ENCODE peak calls at places on chromosome 15, in eight cellular contexts. P is fibroblast of lung, V is transverse colon, D is neural progenitor cell, Q is upper lobe of left lung, M is ovary, A is PC-3, W is hepatocyte. G is an unnamed sample.

GRCh38 chr15:55695432-55695831 is 47.5 kb downstream of the PRTG start:
- DNase-seq in Q (no peak), P (no peak), W (no peak), V (no peak), A (no peak), D (peak; percentile 58), M (no peak), G (no peak)

GRCh38 chr15:67013696-67014095 is 51.7 kb upstream of the SMAD3 start:
- DNase-seq in D (peak; percentile 75), A (no peak), P (peak; percentile 94), V (no peak), M (no peak), W (no peak), Q (peak; percentile 56), G (peak; percentile 56)

GRCh38 chr15:48785712-48786111 is 25.2 kb downstream of the CEP152 start:
- DNase-seq in V (no peak), M (no peak), P (no peak), W (no peak), D (no peak), Q (no peak), A (no peak), G (no peak)

GRCh38 chr15:53297828-53298227 is 461.6 kb downstream of the WDR72 start:
- DNase-seq in M (no peak), W (no peak), A (no peak), V (no peak), D (no peak), P (no peak), Q (no peak), G (no peak)

GRCh38 chr15:85531083-85531482 is 150.7 kb downstream of the AKAP13 start:
- DNase-seq in A (no peak), M (no peak), Q (no peak), D (no peak), W (no peak), V (no peak), P (peak; percentile 39), G (no peak)

GRCh38 chr15:87618203-87618725 is 638.3 kb downstream of the NTRK3 start:
- DNase-seq in W (no peak), M (no peak), Q (no peak), D (no peak), A (no peak), P (peak; percentile 47), V (no peak), G (no peak)

GRCh38 chr15:48671381-48672022 is 26.0 kb upstream of the FBN1 start:
- DNase-seq in D (no peak), V (no peak), P (peak; percentile 93), Q (no peak), M (no peak), W (no peak), A (peak; percentile 73), G (peak; percentile 88)

GRCh38 chr15:70217246-70218160 is 119.8 kb upstream of the TLE3 start:
- DNase-seq in A (no peak), W (no peak), V (no peak), Q (no peak), D (no peak), M (no peak), P (no peak), G (no peak)

GRCh38 chr15:86300371-86301106 is 220.9 kb downstream of the AGBL1 start:
- DNase-seq in W (no peak), D (no peak), P (peak; percentile 68), Q (no peak), A (peak; percentile 2), V (no peak), M (no peak), G (no peak)

GRCh38 chr15:31482122-31482922 is 155.7 kb downstream of the KLF13 start:
- DNase-seq in W (no peak), V (no peak), M (no peak), D (no peak), A (no peak), Q (peak; percentile 77), P (no peak), G (no peak)

GRCh38 chr15:84598993-84599392 is 1.8 kb upstream of the ZSCAN2 start:
- DNase-seq in P (peak; percentile 55), D (peak; percentile 60), V (peak; percentile 40), A (peak; percentile 62), M (peak; percentile 39), Q (no peak), W (peak; percentile 74), G (peak; percentile 58)

GRCh38 chr15:42194502-42194901 is 13.6 kb downstream of the VPS39 start:
- DNase-seq in P (peak; percentile 29), Q (no peak), D (no peak), V (peak; percentile 15), M (no peak), W (peak; percentile 30), A (peak; percentile 74), G (peak; percentile 59)

GRCh38 chr15:37698679-37699078 is 235.8 kb upstream of the TMCO5A start:
- DNase-seq in W (no peak), D (no peak), V (no peak), P (peak; percentile 10), A (peak; percentile 11), Q (no peak), M (no peak), G (peak; percentile 4)

GRCh38 chr15:76330281-76330680 is 6.3 kb upstream of the ISL2 start:
- DNase-seq in P (peak; percentile 35), Q (no peak), V (peak; percentile 47), D (peak; percentile 76), A (peak; percentile 79), W (no peak), M (no peak), G (no peak)

GRCh38 chr15:40398413-40398873 is 7.2 kb upstream of the IVD start:
- DNase-seq in M (no peak), Q (no peak), P (no peak), V (peak; percentile 41), W (no peak), D (no peak), A (no peak), G (no peak)

GRCh38 chr15:70632981-70633380 is 130.4 kb downstream of the UACA start:
- DNase-seq in M (no peak), V (no peak), D (peak; percentile 79), A (peak; percentile 88), Q (no peak), W (no peak), P (peak; percentile 25), G (no peak)

GRCh38 chr15:80436511-80437307 is 32.5 kb downstream of the ARNT2 start:
- DNase-seq in V (no peak), Q (no peak), P (peak; percentile 82), D (no peak), A (peak; percentile 93), M (no peak), W (peak; percentile 43), G (no peak)

GRCh38 chr15:45471151-45471550 is 51.4 kb downstream of the SLC30A4 start:
- DNase-seq in D (no peak), M (no peak), W (no peak), A (no peak), Q (no peak), P (no peak), V (no peak), G (no peak)

GRCh38 chr15:63329567-63330350 is 51.9 kb downstream of the CA12 start:
- DNase-seq in Q (no peak), W (no peak), V (no peak), D (no peak), M (no peak), A (no peak), P (no peak), G (no peak)

DNA sequence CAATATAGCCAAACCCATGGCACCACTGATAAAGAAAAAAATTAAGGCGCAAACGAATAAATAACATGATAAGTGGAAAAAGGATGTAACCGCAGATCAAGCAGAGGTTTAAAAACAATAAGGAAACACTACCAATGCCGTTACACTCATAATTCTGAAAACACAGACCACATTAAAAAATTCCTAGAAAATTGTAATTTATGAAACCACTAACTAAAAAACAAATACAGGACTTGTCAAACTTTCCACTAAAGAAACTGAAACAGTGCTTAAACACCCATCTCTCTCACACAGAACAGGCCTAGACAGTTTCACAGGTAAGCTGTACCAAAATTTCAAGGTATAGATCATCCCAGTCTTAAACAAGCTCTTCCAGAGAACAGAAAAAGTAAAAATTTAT is 28.4 kb downstream of the PCSK6 start:
- DNase-seq in V (no peak), Q (no peak), P (no peak), D (no peak), A (no peak), W (no peak), M (no peak), G (no peak)
- H3K27ac ChIP-seq in V (no peak overlapping the region), Q (no peak overlapping the region), P (no peak overlapping the region), D (no peak overlapping the region), A (no peak overlapping the region), W (no peak overlapping the region), M (no peak overlapping the region), G (no peak overlapping the region)

DNA sequence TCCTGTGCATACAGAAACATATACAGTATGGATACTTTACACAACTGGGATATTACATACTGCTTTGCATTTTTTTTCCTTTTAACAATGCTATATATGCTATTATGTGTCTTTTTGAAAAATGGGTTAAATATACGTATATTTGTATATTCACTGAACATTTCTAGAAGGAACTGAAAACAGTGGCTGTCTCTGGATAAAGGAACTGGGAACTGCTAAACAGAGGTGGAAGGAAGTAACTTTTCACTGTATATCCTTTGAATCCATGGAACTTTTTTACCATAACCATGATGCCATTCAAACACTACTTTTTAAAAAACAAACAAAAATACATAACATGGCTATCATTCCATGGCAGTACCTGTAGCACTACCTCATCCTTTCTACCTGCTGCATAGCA is 1.8 kb downstream of the MTFMT start:
- DNase-seq in D (no peak), M (no peak), W (no peak), Q (no peak), V (no peak), A (no peak), P (no peak), G (no peak)
- H3K4me3 ChIP-seq in D (no peak overlapping the region), M (no peak overlapping the region), W (no peak overlapping the region), Q (no peak overlapping the region), V (no peak overlapping the region), A (no peak overlapping the region), P (peak overlapping the region; percentile 71), G (no peak overlapping the region)

DNA sequence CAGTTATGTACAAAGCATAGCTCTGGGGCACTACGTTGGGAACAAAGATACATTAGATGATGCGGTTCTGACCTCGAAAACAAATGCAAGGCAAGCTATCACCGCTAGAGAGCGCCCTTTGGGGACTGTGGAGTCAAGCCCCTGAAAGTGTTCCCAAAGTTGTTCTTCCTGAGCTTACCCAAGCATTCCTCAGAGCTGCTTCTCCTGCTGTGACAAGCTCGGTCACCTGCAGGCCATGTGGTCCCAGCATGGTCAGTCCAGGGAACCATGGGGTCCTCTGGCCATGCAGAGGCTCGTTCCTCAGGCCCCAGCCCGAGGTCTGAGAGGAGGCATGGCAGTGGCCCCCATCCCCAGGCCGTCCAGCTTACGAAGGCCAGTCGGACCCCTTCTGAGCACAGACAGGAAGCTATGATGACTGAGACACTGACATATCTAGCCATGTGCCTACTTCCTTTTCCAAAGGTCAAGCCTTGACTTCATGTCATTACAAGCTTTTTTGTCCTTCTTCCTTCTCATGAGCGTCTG is 79.5 kb downstream of the ATP10A start:
- DNase-seq in A (peak; percentile 28), D (peak; percentile 68), V (no peak), P (no peak), W (no peak), Q (no peak), M (no peak), G (no peak)
- TF ChIP-seq CTCF in A (peak; percentile 49), D (peak; percentile 74), V (peak; percentile 17), P (peak; percentile 20), W (peak; percentile 21), Q (peak; percentile 17), M (no peak), G (peak; percentile 65)

DNA sequence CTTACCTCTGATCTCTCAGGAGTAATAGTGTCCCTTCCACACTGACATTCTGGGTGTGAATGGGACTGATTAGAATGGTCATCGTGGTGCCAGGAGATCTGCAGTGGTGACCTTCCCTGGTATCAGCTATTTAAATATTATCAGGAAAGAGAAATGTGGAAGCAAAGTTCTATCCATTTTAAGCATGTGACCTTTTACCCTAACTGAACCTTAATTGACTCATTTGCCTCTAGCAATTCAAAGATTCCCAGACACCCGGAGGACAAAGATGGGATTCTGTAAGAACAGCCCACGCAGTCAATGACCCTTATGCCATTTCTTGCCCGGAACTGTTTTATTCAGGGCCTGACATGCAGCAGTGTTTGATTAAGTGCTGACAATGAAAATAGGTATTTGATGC is 10.3 kb downstream of the LIPC start:
- DNase-seq in D (no peak), M (no peak), W (no peak), P (no peak), V (no peak), A (peak; percentile 66), Q (no peak), G (no peak)
- H3K27ac ChIP-seq in D (no peak overlapping the region), M (no peak overlapping the region), W (peak overlapping the region; percentile 54), P (peak overlapping the region; percentile 73), V (peak overlapping the region; percentile 77), A (peak overlapping the region; percentile 99), Q (peak overlapping the region; percentile 76), G (peak overlapping the region; percentile 28)